ENCODE peak calls at places on chromosomes 6 and 20, in seven cellular contexts. C is cardiac fibroblast, M is adrenal gland, D is cardiac muscle cell, W is B cell, P is lower leg skin, Z is HFF-Myc. T is an unnamed sample.

GRCh38 chr20:49187330-49188100 is 619 bp downstream of the STAU1 start:
- DNase-seq in Z (no peak), M (peak), P (peak), W (peak), D (peak), C (no peak), T (no peak)

GRCh38 chr20:31652917-31653385 is 15.2 kb downstream of the COX4I2 start:
- DNase-seq in C (peak), P (no peak), W (no peak), Z (peak), M (no peak), D (peak), T (peak)

GRCh38 chr20:35135867-35136586 is 11.1 kb downstream of the EDEM2 start:
- DNase-seq in M (peak), W (no peak), C (peak), P (no peak), D (peak), Z (no peak), T (peak)

GRCh38 chr6:116180375-116180774 is 54.4 kb upstream of the COL10A1 start:
- DNase-seq in D (no peak), M (no peak), C (no peak), W (no peak), P (no peak), Z (no peak), T (no peak)

GRCh38 chr6:38588631-38589366 is 50.9 kb downstream of the BTBD9 start:
- DNase-seq in P (no peak), Z (no peak), M (no peak), D (peak), C (peak), W (no peak), T (peak)

GRCh38 chr6:36383608-36384007 is 3.9 kb downstream of the ETV7 start:
- DNase-seq in C (no peak), W (no peak), D (no peak), M (no peak), P (no peak), Z (no peak), T (no peak)

GRCh38 chr6:34391711-34392496 is 565 bp downstream of the NUDT3 start:
- DNase-seq in M (peak), P (peak), Z (no peak), C (peak), D (peak), W (peak), T (peak)

GRCh38 chr20:46376196-46376785 is 30.1 kb downstream of the ELMO2 start:
- DNase-seq in P (no peak), D (no peak), C (no peak), W (no peak), M (no peak), Z (no peak), T (no peak)

GRCh38 chr6:54267798-54268197 is 40.4 kb upstream of the TINAG start:
- DNase-seq in Z (no peak), W (no peak), M (peak), P (no peak), C (peak), D (peak), T (peak)

GRCh38 chr20:35885212-35885611 is 69.1 kb downstream of the SCAND1 start:
- DNase-seq in W (no peak), P (no peak), M (no peak), D (no peak), C (no peak), Z (no peak), T (no peak)

GRCh38 chr6:42423244-42423643 is 28.5 kb downstream of the TRERF1 start:
- DNase-seq in P (peak), Z (no peak), M (no peak), D (no peak), W (no peak), C (no peak), T (no peak)

GRCh38 chr6:45690846-45691245 is 313.1 kb upstream of the SUPT3H start:
- DNase-seq in Z (no peak), D (no peak), P (no peak), M (no peak), C (no peak), W (no peak), T (no peak)

GRCh38 chr6:170173416-170173990 is 117.4 kb downstream of the DLL1 start:
- DNase-seq in C (no peak), Z (no peak), P (peak), W (no peak), D (no peak), M (peak), T (no peak)

GRCh38 chr6:23081701-23082100 is 512.3 kb downstream of the HDGFL1 start:
- DNase-seq in W (no peak), M (no peak), P (no peak), Z (peak), C (no peak), D (no peak), T (no peak)

DNA sequence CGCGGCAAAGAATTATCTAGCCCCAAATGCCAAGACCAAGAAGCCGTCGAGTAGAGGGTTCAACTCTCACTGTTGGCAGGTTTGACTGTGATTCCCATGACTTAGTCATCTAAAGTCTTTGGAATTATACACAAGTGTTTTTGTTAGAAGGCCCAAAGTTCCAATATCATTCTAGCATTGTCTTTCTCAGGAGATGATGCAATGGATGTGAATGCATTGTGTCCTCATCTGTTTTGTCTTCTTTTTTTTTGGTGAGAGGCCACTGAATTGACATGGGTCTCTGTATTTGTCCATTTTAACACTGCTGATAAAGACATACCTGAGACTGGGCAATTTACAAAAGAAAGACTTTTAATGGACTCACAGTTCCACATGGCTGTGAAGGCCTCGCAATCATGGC is 290.5 kb upstream of the ZFP64 start:
- DNase-seq in Z (no peak), M (no peak), D (no peak), W (no peak), P (no peak), C (no peak), T (no peak)
- TF ChIP-seq CTCF in Z (no peak), M (no peak), D (no peak), W (no peak), P (no peak), C (no peak), T (no peak)

DNA sequence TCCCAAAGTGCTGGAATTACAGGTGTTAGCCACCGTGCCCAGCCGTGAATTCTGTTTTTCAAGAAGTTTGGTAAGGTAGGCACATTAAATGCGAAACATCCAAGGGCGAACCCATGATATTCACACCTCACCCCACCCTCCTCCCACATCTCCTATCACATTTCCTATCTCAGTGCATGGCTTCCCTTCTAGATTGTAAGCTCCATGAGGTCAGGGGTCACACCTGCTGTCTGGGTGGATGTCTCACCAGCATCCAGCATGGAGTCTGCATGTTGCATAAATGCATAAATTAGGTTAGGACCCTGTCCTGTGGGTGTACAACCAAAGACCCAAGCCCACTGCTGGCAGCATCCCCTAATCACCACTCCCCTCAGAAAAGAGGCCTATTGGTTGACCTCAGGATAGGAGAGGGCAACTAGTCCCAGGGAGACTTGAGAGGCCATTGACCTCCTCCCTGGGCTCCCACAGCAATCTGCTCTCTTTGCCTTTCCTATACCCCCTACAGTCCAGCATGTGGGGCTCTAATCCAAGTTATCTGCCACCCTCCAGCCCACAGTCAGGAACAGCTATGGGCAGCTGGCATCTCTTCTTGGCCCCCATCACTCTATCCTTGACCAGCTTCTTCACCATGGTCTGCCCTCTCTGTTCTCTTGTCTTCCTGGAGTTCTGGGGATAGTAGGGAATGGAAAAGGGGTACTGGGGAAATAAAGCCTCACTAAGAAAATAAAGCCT is 4.2 kb downstream of the PRRT1 start:
- DNase-seq in W (no peak), Z (no peak), C (no peak), P (no peak), D (no peak), M (no peak), T (no peak)
- TF ChIP-seq CTCF in W (no peak), Z (no peak), C (no peak), P (no peak), D (no peak), M (no peak), T (no peak)

GRCh38 chr20:37095609-37096414 is at the start of gene RBL1:
- DNase-seq in C (peak), W (peak), D (peak), Z (peak), M (peak), P (peak), T (peak)
- TF ChIP-seq CTCF in C (peak), W (peak), D (peak), Z (peak), M (no peak), P (no peak), T (peak)

DNA sequence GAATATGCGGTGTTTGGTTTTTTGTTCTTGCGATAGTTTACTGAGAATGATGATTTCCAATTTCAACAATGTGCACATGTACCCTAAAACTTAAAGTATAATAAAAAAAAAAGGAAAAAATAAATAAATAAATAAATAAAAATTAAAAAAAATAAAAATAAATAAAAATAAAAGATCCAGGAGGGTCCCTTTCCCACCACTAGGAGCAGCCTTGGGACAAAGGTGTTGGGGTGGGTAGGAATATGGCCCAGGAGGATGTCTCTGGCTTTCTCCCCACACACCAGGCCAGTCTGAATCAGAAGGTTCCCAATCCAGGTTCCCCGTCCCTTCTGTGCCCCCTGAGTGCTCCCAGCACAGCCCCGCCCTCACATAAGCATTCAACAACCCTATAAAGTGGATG is 9.5 kb downstream of the LRFN2 start:
- DNase-seq in Z (no peak), W (no peak), C (no peak), M (no peak), D (no peak), P (no peak), T (no peak)
- TF ChIP-seq CTCF in Z (no peak), W (no peak), C (peak), M (no peak), D (no peak), P (no peak), T (peak)

DNA sequence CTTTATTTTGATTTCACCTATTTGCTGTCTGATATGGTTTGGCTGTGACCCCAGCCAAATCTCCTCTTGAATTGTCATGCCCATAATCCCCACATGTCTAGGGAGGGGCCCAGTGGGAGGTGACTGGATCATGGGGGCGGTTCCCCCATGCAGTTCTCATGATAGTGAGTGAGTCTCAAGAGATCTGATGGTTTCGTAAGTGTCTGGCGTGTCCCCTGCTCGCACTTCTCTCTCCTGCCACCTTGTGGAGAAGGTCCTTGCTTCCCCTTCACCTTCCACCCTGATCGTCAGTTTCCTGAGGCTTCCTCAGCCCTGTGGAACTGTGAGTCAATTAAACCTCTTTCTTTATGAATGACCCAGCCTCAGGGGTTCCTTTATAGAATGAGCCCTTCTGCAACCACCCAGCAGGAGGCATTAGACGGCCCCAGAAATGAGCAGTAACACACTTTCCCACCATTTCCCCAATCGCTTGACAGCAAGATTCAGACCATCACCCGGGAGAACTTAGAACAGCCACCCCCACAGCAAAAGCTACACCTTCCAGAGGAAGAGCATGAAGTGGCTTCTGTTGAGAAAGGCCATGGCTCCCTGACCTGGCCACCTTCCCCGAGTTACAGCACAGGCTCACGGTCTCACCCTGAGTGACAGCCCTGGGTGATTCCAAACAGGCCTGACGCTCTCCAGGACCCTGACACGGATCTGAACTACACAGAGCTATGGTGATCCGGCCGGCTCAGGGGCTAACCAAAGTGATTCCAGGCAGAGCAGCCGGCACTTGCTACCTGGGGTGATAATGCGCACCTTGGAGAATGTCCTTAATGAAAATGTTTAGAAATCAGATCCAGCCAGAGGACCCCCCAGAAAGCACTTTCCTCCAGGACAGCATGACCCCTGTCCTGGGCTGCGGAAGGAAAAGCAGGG is 131.2 kb upstream of the CDH4 start:
- DNase-seq in W (no peak), D (peak), P (peak), Z (peak), M (peak), C (peak), T (peak)
- TF ChIP-seq CTCF in W (no peak), D (peak), P (no peak), Z (peak), M (peak), C (peak), T (peak)